ENCODE peak calls at places on chromosomes 6 and 20, in five cellular contexts. One of them, this sample, is unnamed.

GRCh38 chr6:20232188-20232587 is 19.9 kb upstream of the MBOAT1 start:
- DNase-seq in astrocyte: no peak
- DNase-seq in neural progenitor cell: no peak
- DNase-seq in SK-N-SH: no peak
- DNase-seq in MM.1S: no peak
- DNase-seq in this sample: no peak

GRCh38 chr20:64226686-64227576 is 28.6 kb upstream of the PCMTD2 start:
- DNase-seq in astrocyte: no peak
- DNase-seq in neural progenitor cell: no peak
- DNase-seq in SK-N-SH: no peak
- DNase-seq in MM.1S: no peak
- DNase-seq in this sample: no peak

GRCh38 chr6:105592329-105592728 is 189.4 kb upstream of the PREP start:
- DNase-seq in astrocyte: peak
- DNase-seq in neural progenitor cell: no peak
- DNase-seq in SK-N-SH: no peak
- DNase-seq in MM.1S: no peak
- DNase-seq in this sample: no peak

GRCh38 chr6:37624606-37625574 is 72.8 kb downstream of the MDGA1 start:
- DNase-seq in astrocyte: no peak
- DNase-seq in neural progenitor cell: no peak
- DNase-seq in SK-N-SH: peak
- DNase-seq in MM.1S: no peak
- DNase-seq in this sample: no peak

GRCh38 chr6:37236921-37237320 is 20.7 kb upstream of the TBC1D22B start:
- DNase-seq in astrocyte: peak
- DNase-seq in neural progenitor cell: no peak
- DNase-seq in SK-N-SH: no peak
- DNase-seq in MM.1S: no peak
- DNase-seq in this sample: no peak

GRCh38 chr20:48784273-48784641 is 43.5 kb downstream of the PREX1 start:
- DNase-seq in astrocyte: no peak
- DNase-seq in neural progenitor cell: no peak
- DNase-seq in SK-N-SH: no peak
- DNase-seq in MM.1S: no peak
- DNase-seq in this sample: no peak

GRCh38 chr6:134331255-134331654 is 13.3 kb upstream of the SGK1 start:
- DNase-seq in astrocyte: no peak
- DNase-seq in neural progenitor cell: no peak
- DNase-seq in SK-N-SH: no peak
- DNase-seq in MM.1S: peak
- DNase-seq in this sample: no peak

GRCh38 chr20:11267131-11267761 is 593.4 kb upstream of the JAG1 start:
- DNase-seq in astrocyte: peak
- DNase-seq in neural progenitor cell: peak
- DNase-seq in SK-N-SH: peak
- DNase-seq in MM.1S: no peak
- DNase-seq in this sample: no peak

GRCh38 chr20:30485331-30486102 is 771.9 kb upstream of the DEFB115 start:
- DNase-seq in astrocyte: no peak
- DNase-seq in neural progenitor cell: no peak
- DNase-seq in SK-N-SH: peak
- DNase-seq in MM.1S: no peak
- DNase-seq in this sample: no peak

GRCh38 chr6:82786251-82786650 is 279.4 kb downstream of the UBE3D start:
- DNase-seq in astrocyte: no peak
- DNase-seq in neural progenitor cell: no peak
- DNase-seq in SK-N-SH: no peak
- DNase-seq in MM.1S: no peak
- DNase-seq in this sample: no peak

GRCh38 chr6:119109654-119110325 is 31.3 kb upstream of the FAM184A start:
- DNase-seq in astrocyte: no peak
- DNase-seq in neural progenitor cell: no peak
- DNase-seq in SK-N-SH: no peak
- DNase-seq in MM.1S: peak
- DNase-seq in this sample: no peak

GRCh38 chr20:49801882-49802281 is 10.7 kb upstream of the SLC9A8 start:
- DNase-seq in astrocyte: no peak
- DNase-seq in neural progenitor cell: no peak
- DNase-seq in SK-N-SH: no peak
- DNase-seq in MM.1S: no peak
- DNase-seq in this sample: no peak

GRCh38 chr6:152380351-152380767 is 256.8 kb downstream of the SYNE1 start:
- DNase-seq in astrocyte: peak
- DNase-seq in neural progenitor cell: no peak
- DNase-seq in SK-N-SH: peak
- DNase-seq in MM.1S: peak
- DNase-seq in this sample: no peak

GRCh38 chr6:107987805-107988204 is 29.8 kb upstream of the SEC63 start:
- DNase-seq in astrocyte: no peak
- DNase-seq in neural progenitor cell: no peak
- DNase-seq in SK-N-SH: no peak
- DNase-seq in MM.1S: no peak
- DNase-seq in this sample: no peak

GRCh38 chr6:131946992-131947955 is 3.9 kb downstream of the CCN2 start:
- DNase-seq in astrocyte: peak
- DNase-seq in neural progenitor cell: no peak
- DNase-seq in SK-N-SH: no peak
- DNase-seq in MM.1S: no peak
- DNase-seq in this sample: no peak

GRCh38 chr20:63498950-63499332 is at the start of gene EEF1A2:
- DNase-seq in astrocyte: no peak
- DNase-seq in neural progenitor cell: peak
- DNase-seq in SK-N-SH: peak
- DNase-seq in MM.1S: no peak
- DNase-seq in this sample: no peak

GRCh38 chr20:4684837-4685413 is 36.8 kb upstream of the PRND start:
- DNase-seq in astrocyte: peak
- DNase-seq in neural progenitor cell: no peak
- DNase-seq in SK-N-SH: no peak
- DNase-seq in MM.1S: no peak
- DNase-seq in this sample: no peak

GRCh38 chr6:16060039-16060438 is 68.8 kb upstream of the MYLIP start:
- DNase-seq in astrocyte: no peak
- DNase-seq in neural progenitor cell: no peak
- DNase-seq in SK-N-SH: no peak
- DNase-seq in MM.1S: no peak
- DNase-seq in this sample: no peak

GRCh38 chr6:142635130-142635529 is 309.8 kb downstream of the HIVEP2 start:
- DNase-seq in astrocyte: peak
- DNase-seq in neural progenitor cell: no peak
- DNase-seq in SK-N-SH: no peak
- DNase-seq in MM.1S: no peak
- DNase-seq in this sample: no peak

GRCh38 chr6:7261030-7261841 is 51.8 kb downstream of the SSR1 start:
- DNase-seq in astrocyte: peak
- DNase-seq in neural progenitor cell: peak
- DNase-seq in SK-N-SH: peak
- DNase-seq in MM.1S: peak
- DNase-seq in this sample: peak

GRCh38 chr20:45828589-45828988 is 1.5 kb upstream of the TNNC2 start:
- DNase-seq in astrocyte: no peak
- DNase-seq in neural progenitor cell: peak
- DNase-seq in SK-N-SH: no peak
- DNase-seq in MM.1S: no peak
- DNase-seq in this sample: no peak

GRCh38 chr6:56663344-56663743 is 20.7 kb upstream of the DST start:
- DNase-seq in astrocyte: peak
- DNase-seq in neural progenitor cell: no peak
- DNase-seq in SK-N-SH: no peak
- DNase-seq in MM.1S: no peak
- DNase-seq in this sample: no peak

DNA sequence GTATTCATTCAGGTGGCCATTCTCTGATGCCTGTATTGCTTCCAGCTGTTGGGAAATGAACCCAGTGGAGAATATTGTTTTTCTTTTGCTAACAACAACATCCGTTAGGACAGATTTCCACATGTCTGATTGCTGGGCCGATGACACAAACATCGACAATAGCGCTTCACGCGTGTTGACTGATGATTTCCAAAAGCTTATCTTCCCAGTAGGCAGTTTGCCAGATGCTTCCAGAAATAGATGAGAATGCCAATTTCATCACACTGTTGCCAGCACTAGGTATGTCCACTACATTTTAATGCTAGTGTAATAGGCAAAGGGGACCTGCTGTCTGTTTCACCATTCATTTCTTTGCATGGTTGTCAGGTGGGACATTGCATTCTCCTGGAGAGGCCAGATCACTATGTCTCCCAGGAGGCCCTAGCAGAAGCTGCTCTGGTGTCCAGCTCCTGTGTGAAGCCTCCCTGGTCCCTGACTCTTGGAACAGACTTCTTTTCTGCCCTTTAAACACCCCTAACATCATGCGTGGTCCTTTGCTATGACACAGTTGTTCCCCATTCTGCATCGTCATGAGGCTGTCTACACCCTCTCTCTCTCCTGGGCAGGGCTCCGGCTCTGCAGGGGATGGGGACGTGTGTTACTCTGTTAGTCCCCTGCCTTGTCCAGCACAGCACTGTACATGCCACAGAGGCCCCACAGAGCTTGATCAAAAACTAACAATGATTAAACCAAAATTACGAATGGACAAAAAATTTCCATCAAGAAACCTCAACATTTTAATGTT is 181.6 kb downstream of the CDH26 start:
- DNase-seq in astrocyte: no peak
- DNase-seq in neural progenitor cell: no peak
- DNase-seq in SK-N-SH: no peak
- DNase-seq in MM.1S: no peak
- DNase-seq in this sample: no peak
- H3K4me3 ChIP-seq in astrocyte: no peak
- H3K4me3 ChIP-seq in neural progenitor cell: no peak
- H3K4me3 ChIP-seq in SK-N-SH: no peak
- H3K4me3 ChIP-seq in MM.1S: no peak
- H3K4me3 ChIP-seq in this sample: no peak

GRCh38 chr6:149855040-149855654 is 9.0 kb downstream of the LRP11 start:
- DNase-seq in astrocyte: peak
- DNase-seq in neural progenitor cell: no peak
- DNase-seq in SK-N-SH: no peak
- DNase-seq in MM.1S: no peak
- DNase-seq in this sample: no peak

GRCh38 chr6:149851461-149851860 is 12.7 kb downstream of the LRP11 start:
- DNase-seq in astrocyte: peak
- DNase-seq in neural progenitor cell: no peak
- DNase-seq in SK-N-SH: no peak
- DNase-seq in MM.1S: no peak
- DNase-seq in this sample: no peak

GRCh38 chr6:149852881-149853280 is 11.3 kb downstream of the LRP11 start:
- DNase-seq in astrocyte: no peak
- DNase-seq in neural progenitor cell: no peak
- DNase-seq in SK-N-SH: no peak
- DNase-seq in MM.1S: no peak
- DNase-seq in this sample: no peak

GRCh38 chr6:149854532-149854931 is 9.6 kb downstream of the LRP11 start:
- DNase-seq in astrocyte: no peak
- DNase-seq in neural progenitor cell: no peak
- DNase-seq in SK-N-SH: no peak
- DNase-seq in MM.1S: no peak
- DNase-seq in this sample: no peak

DNA sequence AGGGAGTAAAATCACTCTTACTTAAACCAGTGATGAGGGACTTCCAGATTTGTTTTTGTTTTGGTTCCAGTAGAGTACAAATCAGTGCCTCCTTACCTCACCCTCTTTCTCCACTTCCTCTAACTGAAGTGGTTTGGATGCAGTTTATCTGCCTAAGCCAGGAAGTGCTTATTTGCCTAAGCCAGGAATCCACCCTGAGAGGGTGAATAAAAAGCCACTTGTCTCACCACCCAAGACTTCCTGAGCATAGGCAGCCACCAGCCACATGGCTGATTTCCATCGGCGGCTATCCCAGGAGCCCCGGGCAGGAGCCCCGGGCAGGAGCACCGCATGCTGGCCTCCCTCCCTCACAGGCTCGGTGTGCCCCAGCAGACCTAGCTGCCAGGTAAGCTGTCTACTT is 12.0 kb downstream of the LRP11 start:
- DNase-seq in astrocyte: peak
- DNase-seq in neural progenitor cell: no peak
- DNase-seq in SK-N-SH: no peak
- DNase-seq in MM.1S: no peak
- DNase-seq in this sample: no peak
- H3K4me2 ChIP-seq in astrocyte: peak
- H3K4me2 ChIP-seq in neural progenitor cell: no peak
- H3K4me2 ChIP-seq in SK-N-SH: peak
- H3K4me2 ChIP-seq in MM.1S: no peak
- H3K4me2 ChIP-seq in this sample: no peak

GRCh38 chr6:29619578-29619977 is 13.4 kb downstream of the GABBR1 start:
- DNase-seq in astrocyte: no peak
- DNase-seq in neural progenitor cell: no peak
- DNase-seq in SK-N-SH: no peak
- DNase-seq in MM.1S: no peak
- DNase-seq in this sample: no peak

GRCh38 chr6:29620629-29621028 is 12.4 kb downstream of the GABBR1 start:
- DNase-seq in astrocyte: no peak
- DNase-seq in neural progenitor cell: no peak
- DNase-seq in SK-N-SH: no peak
- DNase-seq in MM.1S: no peak
- DNase-seq in this sample: no peak

GRCh38 chr6:29617782-29618557 is 15.0 kb downstream of the GABBR1 start:
- DNase-seq in astrocyte: no peak
- DNase-seq in neural progenitor cell: no peak
- DNase-seq in SK-N-SH: peak
- DNase-seq in MM.1S: no peak
- DNase-seq in this sample: no peak
- TF ChIP-seq CTCF in astrocyte: no peak
- TF ChIP-seq CTCF in neural progenitor cell: peak
- TF ChIP-seq CTCF in SK-N-SH: no peak
- TF ChIP-seq CTCF in MM.1S: peak
- TF ChIP-seq CTCF in this sample: no peak

GRCh38 chr6:149716181-149716580 is 1.7 kb downstream of the LATS1 start:
- DNase-seq in astrocyte: no peak
- DNase-seq in neural progenitor cell: no peak
- DNase-seq in SK-N-SH: no peak
- DNase-seq in MM.1S: peak
- DNase-seq in this sample: no peak

GRCh38 chr6:149717255-149717587 is 680 bp downstream of the LATS1 start:
- DNase-seq in astrocyte: no peak
- DNase-seq in neural progenitor cell: no peak
- DNase-seq in SK-N-SH: no peak
- DNase-seq in MM.1S: no peak
- DNase-seq in this sample: no peak

GRCh38 chr6:149717588-149718458 is at the start of gene LATS1:
- DNase-seq in astrocyte: peak
- DNase-seq in neural progenitor cell: peak
- DNase-seq in SK-N-SH: peak
- DNase-seq in MM.1S: peak
- DNase-seq in this sample: peak

GRCh38 chr6:149714442-149714841 is 3.5 kb downstream of the LATS1 start:
- DNase-seq in astrocyte: no peak
- DNase-seq in neural progenitor cell: no peak
- DNase-seq in SK-N-SH: no peak
- DNase-seq in MM.1S: no peak
- DNase-seq in this sample: no peak

DNA sequence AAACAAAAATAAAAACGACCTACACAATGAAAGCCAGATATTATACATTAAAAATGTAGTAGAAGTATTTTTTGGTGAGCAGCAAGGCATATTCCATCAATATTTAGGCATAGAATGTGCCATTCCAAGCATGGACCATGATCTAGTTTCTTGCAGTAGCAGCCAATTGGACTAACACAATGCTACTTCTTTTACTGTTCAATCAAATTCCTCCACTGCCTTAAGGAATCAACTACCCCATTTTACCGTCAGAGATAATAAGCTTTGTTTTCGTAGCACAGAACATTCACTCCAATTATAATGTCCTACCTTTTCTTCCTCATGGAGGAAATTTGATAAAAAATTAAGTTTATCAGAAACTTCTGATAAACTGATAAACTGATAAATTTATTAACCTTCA is 1.3 kb downstream of the LATS1 start:
- DNase-seq in astrocyte: peak
- DNase-seq in neural progenitor cell: peak
- DNase-seq in SK-N-SH: peak
- DNase-seq in MM.1S: no peak
- DNase-seq in this sample: no peak
- H3K4me3 ChIP-seq in astrocyte: peak
- H3K4me3 ChIP-seq in neural progenitor cell: peak
- H3K4me3 ChIP-seq in SK-N-SH: peak
- H3K4me3 ChIP-seq in MM.1S: peak
- H3K4me3 ChIP-seq in this sample: peak